ENCODE peak calls at places on chromosome 2, in six cellular contexts. H, X, D, I, E and U are unnamed samples.

GRCh38 chr2:235952714-235953113 is 215.5 kb downstream of the GBX2 start:
- DNase-seq in H (no peak), X (no peak), D (no peak), I (no peak), E (no peak), U (no peak)

GRCh38 chr2:231548752-231549151 is 18.5 kb upstream of the NMUR1 start:
- DNase-seq in H (no peak), X (no peak), D (no peak), I (no peak), E (no peak), U (no peak)

GRCh38 chr2:72084584-72084976 is 63.1 kb downstream of the CYP26B1 start:
- DNase-seq in H (no peak), X (peak), D (no peak), I (no peak), E (no peak), U (no peak)

GRCh38 chr2:3784731-3785130 is 81.4 kb downstream of the DCDC2C start:
- DNase-seq in H (no peak), X (peak), D (no peak), I (no peak), E (no peak), U (no peak)

GRCh38 chr2:118696786-118697465 is 150.5 kb downstream of the EN1 start:
- DNase-seq in H (no peak), X (no peak), D (no peak), I (no peak), E (no peak), U (no peak)

GRCh38 chr2:1654696-1655374 is 89.5 kb downstream of the PXDN start:
- DNase-seq in H (no peak), X (no peak), D (no peak), I (no peak), E (no peak), U (no peak)

GRCh38 chr2:173962036-173962435 is 3.1 kb downstream of the SP3 start:
- DNase-seq in H (no peak), X (no peak), D (no peak), I (no peak), E (no peak), U (no peak)

GRCh38 chr2:241909769-241910168 is 40.2 kb downstream of the RTP5 start:
- DNase-seq in H (peak), X (no peak), D (no peak), I (no peak), E (no peak), U (no peak)

GRCh38 chr2:166573393-166573792 is 79.3 kb upstream of the SCN7A start:
- DNase-seq in H (no peak), X (peak), D (no peak), I (no peak), E (no peak), U (no peak)

GRCh38 chr2:52501715-52502475 is 1265.7 kb upstream of the CHAC2 start:
- DNase-seq in H (no peak), X (no peak), D (no peak), I (no peak), E (no peak), U (no peak)

GRCh38 chr2:17969661-17970060 is 91.2 kb downstream of the KCNS3 start:
- DNase-seq in H (no peak), X (peak), D (no peak), I (no peak), E (no peak), U (no peak)

GRCh38 chr2:232420463-232421188 is 14.0 kb downstream of the ALPG start:
- DNase-seq in H (no peak), X (no peak), D (peak), I (no peak), E (no peak), U (no peak)

GRCh38 chr2:189542145-189542882 is 38.3 kb downstream of the SLC40A1 start:
- DNase-seq in H (peak), X (no peak), D (peak), I (no peak), E (no peak), U (peak)

DNA sequence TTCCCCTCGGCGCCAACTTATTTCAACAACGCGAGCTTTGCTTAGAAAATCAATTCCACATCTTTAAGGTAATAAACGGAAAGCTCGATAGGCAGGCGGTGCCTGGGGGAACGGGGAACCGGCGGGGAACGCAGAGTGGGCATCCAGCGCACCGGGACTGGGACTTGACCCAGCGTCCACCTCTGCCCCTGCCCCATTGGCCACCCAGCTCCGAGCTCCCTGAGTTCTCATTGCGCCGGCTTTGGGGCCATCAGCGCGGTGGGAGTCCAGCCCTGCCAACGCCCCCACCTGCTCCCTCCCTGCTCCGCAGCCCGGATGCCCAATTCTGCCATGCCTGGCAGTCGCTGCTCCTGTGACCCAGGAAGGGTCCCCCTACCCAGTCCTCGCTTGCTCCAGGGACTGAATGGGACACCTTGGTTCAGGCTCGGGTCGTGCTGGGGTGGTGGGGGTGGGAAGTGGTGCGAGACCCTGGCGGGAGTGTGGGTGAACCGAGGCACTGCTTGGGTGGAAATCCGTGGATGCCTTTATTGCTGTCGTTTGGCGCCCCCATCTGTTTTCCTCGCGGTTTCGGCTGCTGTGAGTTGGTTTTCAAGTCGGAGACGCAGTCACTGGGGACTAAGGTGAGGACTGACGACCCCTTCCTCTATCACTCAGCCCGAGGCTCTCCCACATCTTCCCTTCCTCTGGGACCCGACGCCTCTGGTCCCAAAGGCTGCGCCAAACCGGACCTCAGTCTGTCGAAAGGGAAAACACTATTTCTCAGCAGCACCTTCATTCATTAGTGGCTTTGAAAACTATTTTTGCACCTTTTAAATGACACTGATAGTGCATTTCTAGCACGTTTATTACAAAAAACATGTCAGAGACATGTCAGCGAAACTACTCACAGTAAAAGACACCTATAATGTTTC is 2.4 kb upstream of the EVX2 start:
- DNase-seq in H (no peak), X (no peak), D (peak), I (peak), E (no peak), U (no peak)
- H3K4me3 ChIP-seq in H (no peak), X (peak), D (peak), I (no peak), E (no peak), U (no peak)

GRCh38 chr2:205496777-205497176 is 185.5 kb upstream of the NRP2 start:
- DNase-seq in H (no peak), X (peak), D (no peak), I (no peak), E (no peak), U (no peak)

GRCh38 chr2:205499006-205499405 is 183.3 kb upstream of the NRP2 start:
- DNase-seq in H (no peak), X (no peak), D (no peak), I (no peak), E (no peak), U (no peak)

GRCh38 chr2:205494856-205495255 is 187.4 kb upstream of the NRP2 start:
- DNase-seq in H (no peak), X (peak), D (no peak), I (no peak), E (no peak), U (no peak)

GRCh38 chr2:205495819-205496218 is 186.5 kb upstream of the NRP2 start:
- DNase-seq in H (no peak), X (peak), D (no peak), I (no peak), E (no peak), U (no peak)

GRCh38 chr2:205496370-205496769 is 185.9 kb upstream of the NRP2 start:
- DNase-seq in H (no peak), X (no peak), D (no peak), I (no peak), E (no peak), U (no peak)
- TF ChIP-seq CTCF in H (no peak), X (no peak), D (no peak), I (no peak), E (no peak), U (no peak)

GRCh38 chr2:128736046-128736688 is 417.5 kb upstream of the HS6ST1 start:
- DNase-seq in H (no peak), X (no peak), D (no peak), I (no peak), E (no peak), U (no peak)
- H3K4me3 ChIP-seq in H (no peak), X (peak), D (no peak), I (no peak), E (no peak), U (no peak)

GRCh38 chr2:10915731-10916331 is 4.1 kb downstream of the KCNF1 start:
- DNase-seq in H (no peak), X (no peak), D (no peak), I (no peak), E (no peak), U (no peak)
- TF ChIP-seq CTCF in H (no peak), X (no peak), D (no peak), I (no peak), E (no peak), U (no peak)

GRCh38 chr2:113162869-113163268 is 10.9 kb upstream of the PSD4 start:
- DNase-seq in H (no peak), X (no peak), D (no peak), I (no peak), E (no peak), U (no peak)
- H3K4me3 ChIP-seq in H (no peak), X (no peak), D (no peak), I (no peak), E (no peak), U (no peak)

DNA sequence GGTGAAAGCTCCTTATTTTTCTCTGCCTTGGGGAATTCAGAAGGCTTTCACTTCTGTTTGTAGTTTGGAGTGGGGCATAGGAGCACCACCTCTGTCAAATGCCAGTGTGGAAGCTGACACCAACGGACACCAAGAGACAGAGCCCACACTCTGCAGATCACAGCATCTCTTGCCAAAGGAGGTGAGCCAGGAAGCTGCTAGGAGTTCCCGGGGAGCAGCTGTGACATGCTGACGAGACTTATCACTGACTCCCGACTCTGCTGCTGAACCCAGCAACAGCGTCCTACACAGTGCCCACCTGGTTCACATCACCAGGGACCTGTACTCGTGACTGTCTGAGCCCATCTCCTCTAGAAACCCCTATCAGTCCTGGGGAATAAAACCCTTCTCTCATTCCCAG is 8.1 kb downstream of the TEX51 start:
- DNase-seq in H (peak), X (no peak), D (no peak), I (peak), E (no peak), U (no peak)
- TF ChIP-seq CTCF in H (no peak), X (no peak), D (no peak), I (no peak), E (no peak), U (no peak)

GRCh38 chr2:156434461-156435291 is 1.5 kb upstream of the GPD2 start:
- DNase-seq in H (no peak), X (no peak), D (no peak), I (no peak), E (no peak), U (no peak)
- H3K4me3 ChIP-seq in H (peak), X (peak), D (peak), I (peak), E (no peak), U (peak)

GRCh38 chr2:55452879-55453278 is 33.2 kb upstream of the CCDC88A start:
- DNase-seq in H (no peak), X (no peak), D (peak), I (no peak), E (no peak), U (no peak)
- TF ChIP-seq CTCF in H (no peak), X (no peak), D (no peak), I (no peak), E (no peak), U (no peak)

GRCh38 chr2:206438196-206438727 is 5.1 kb upstream of the ADAM23 start:
- DNase-seq in H (no peak), X (no peak), D (no peak), I (no peak), E (no peak), U (no peak)

GRCh38 chr2:206443735-206444527 is 599 bp downstream of the ADAM23 start:
- DNase-seq in H (no peak), X (no peak), D (peak), I (peak), E (no peak), U (no peak)

GRCh38 chr2:206445948-206446347 is 2.6 kb downstream of the ADAM23 start:
- DNase-seq in H (no peak), X (no peak), D (no peak), I (no peak), E (no peak), U (no peak)

GRCh38 chr2:206442516-206442853 is 847 bp upstream of the ADAM23 start:
- DNase-seq in H (no peak), X (no peak), D (no peak), I (no peak), E (no peak), U (no peak)

DNA sequence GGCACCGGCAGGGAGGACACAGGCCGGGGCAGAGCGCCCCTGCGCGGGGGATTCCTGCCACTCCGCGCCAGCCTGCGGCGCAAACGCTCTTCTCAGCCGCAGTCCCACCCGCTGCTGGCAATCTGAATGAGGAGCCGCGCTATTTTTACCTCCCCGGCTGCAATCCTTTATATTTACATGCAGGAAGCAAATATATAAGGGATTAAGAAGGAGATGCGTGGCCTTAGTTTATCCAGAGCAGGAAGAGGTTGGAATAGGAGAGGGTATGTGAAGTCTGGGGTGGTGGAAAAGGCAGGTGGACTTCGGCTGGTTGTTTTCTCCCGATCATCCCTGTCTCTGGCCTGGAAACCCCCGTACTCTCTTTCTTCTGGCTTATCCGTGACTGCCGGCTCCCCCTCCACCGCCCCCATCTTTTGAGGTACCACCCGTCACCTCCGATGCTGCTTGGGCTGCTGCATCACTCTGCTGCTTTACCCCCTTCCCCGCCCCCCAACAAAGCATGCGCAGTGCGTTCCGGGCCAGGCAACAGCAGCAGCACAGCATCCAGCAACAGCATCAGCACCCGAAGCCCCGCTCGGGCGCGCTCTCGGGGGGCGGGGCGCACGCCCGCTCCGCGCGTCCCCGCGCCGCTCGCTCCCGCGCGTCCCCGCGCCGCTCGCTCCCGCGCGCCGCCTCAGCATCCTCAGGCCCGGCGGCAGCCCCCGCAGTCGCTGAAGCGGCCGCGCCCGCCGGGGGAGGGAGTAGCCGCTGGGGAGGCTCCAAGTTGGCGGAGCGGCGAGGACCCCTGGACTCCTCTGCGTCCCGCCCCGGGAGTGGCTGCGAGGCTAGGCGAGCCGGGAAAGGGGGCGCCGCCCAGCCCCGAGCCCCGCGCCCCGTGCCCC is at the start of gene ADAM23:
- DNase-seq in H (no peak), X (peak), D (peak), I (peak), E (no peak), U (no peak)
- H3K4me3 ChIP-seq in H (peak), X (peak), D (peak), I (peak), E (peak), U (peak)

DNA sequence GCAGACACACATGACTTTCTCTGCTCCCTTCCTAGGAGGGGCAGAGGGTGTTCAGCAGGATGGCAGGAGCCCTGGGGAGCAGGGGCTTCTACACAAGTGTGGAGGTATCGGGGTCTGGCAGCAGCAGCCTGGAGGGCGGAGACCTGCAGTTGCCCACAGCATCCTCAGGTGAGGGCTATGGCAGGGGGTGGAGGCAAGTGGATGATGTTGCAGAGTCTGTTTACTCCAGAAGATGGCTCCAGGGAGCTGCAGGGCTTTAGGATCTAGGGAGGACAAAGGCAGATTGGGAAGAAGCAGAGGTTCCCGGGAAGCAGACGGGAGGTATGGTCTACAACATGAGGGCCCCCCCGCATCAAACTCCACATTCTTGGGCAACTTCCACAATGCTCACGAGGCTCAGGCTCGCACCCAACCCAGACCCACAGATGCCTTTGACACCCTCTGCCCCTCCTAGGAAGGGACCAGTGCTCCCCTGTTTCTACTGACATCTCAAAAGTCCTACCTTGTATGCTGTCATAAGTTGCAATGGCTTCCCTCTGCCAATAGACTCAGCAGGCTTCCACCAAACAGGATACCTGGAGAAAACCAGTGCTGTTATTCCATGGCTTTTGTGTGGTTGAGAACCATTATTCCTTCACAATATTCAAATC is 12.0 kb upstream of the ATP6V1C2 start:
- DNase-seq in H (no peak), X (no peak), D (peak), I (peak), E (no peak), U (no peak)
- TF ChIP-seq CTCF in H (no peak), X (peak), D (peak), I (no peak), E (peak), U (peak)